ENCODE peak calls at places on chromosomes 11 and 22, in six cellular contexts. Y is right lobe of liver, D is OCI-LY7, S is K562, Z is Peyer's patch, C is HCT116. B is an unnamed sample.
A peak's percentile ranks its signal among the peaks of the same experiment; 100 is the strongest.

GRCh38 chr11:118619444-118620205 is 12.2 kb downstream of the PHLDB1 start:
- DNase-seq in C (no peak), Z (no peak), S (no peak), D (no peak), Y (no peak), B (no peak)

GRCh38 chr11:134738581-134738980 is 326.5 kb upstream of the B3GAT1 start:
- DNase-seq in Y (no peak), C (no peak), D (no peak), S (no peak), Z (no peak), B (no peak)

GRCh38 chr11:131737357-131737756 is 366.9 kb downstream of the NTM start:
- DNase-seq in C (no peak), S (no peak), Z (no peak), D (no peak), Y (no peak), B (no peak)

GRCh38 chr11:34632105-34632780 is 11.3 kb downstream of the EHF start:
- DNase-seq in C (no peak), D (no peak), Y (no peak), S (no peak), Z (no peak), B (peak; percentile 98)

GRCh38 chr11:72685560-72686480 is 11.6 kb upstream of the PDE2A start:
- DNase-seq in Y (no peak), S (no peak), D (no peak), C (no peak), Z (no peak), B (no peak)

GRCh38 chr22:40484906-40485660 is 114.7 kb downstream of the SGSM3 start:
- DNase-seq in Z (no peak), Y (no peak), D (no peak), C (no peak), S (no peak), B (no peak)

GRCh38 chr11:102449651-102450570 is 2.7 kb downstream of the TMEM123 start:
- DNase-seq in Z (no peak), C (no peak), Y (no peak), S (no peak), D (no peak), B (no peak)

GRCh38 chr11:46240861-46241260 is 36.6 kb upstream of the CREB3L1 start:
- DNase-seq in Y (no peak), S (no peak), C (no peak), D (no peak), Z (no peak), B (no peak)

GRCh38 chr11:123516238-123516637 is 86.2 kb downstream of the GRAMD1B start:
- DNase-seq in Y (no peak), S (no peak), Z (no peak), D (no peak), C (no peak), B (no peak)

GRCh38 chr11:17443000-17443399 is 33.6 kb downstream of the ABCC8 start:
- DNase-seq in S (no peak), Y (no peak), Z (no peak), C (no peak), D (no peak), B (no peak)

GRCh38 chr11:66080055-66080817 is 10.2 kb downstream of the PACS1 start:
- DNase-seq in Y (no peak), C (peak; percentile 24), S (peak; percentile 57), Z (peak; percentile 74), D (no peak), B (no peak)

GRCh38 chr22:38107692-38108515 is 2.6 kb downstream of the BAIAP2L2 start:
- DNase-seq in Y (peak; percentile 85), C (no peak), S (no peak), D (no peak), Z (no peak), B (no peak)

GRCh38 chr22:17569971-17570511 is 6.7 kb downstream of the SLC25A18 start:
- DNase-seq in D (no peak), Z (no peak), Y (no peak), S (no peak), C (no peak), B (no peak)

DNA sequence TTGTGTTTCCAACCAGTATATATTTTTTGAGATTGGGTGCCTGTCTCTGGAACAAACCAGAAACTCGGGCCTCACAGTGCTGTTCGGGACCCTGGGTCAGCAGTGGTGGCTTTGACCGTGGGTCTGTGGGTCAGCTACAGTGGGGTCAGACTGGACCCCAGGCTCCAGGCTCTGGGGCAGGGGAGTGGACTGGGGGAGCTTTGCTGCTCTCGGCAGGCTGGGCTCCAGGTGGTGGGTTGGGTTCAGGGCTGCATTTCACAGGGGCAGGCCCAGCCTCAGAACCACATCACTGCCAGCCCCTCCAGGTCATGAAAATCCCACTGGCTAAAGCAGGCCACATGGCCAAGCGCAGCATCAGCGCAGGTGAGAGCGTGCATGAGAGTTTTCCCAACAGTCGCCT is 1279.3 kb downstream of the BRD1 start:
- DNase-seq in Z (no peak), D (no peak), C (no peak), S (no peak), Y (no peak), B (no peak)
- TF ChIP-seq CTCF in Z (no peak), D (no peak), C (no peak), S (no peak), Y (no peak), B (no peak)

GRCh38 chr11:110305169-110306018 is 9.0 kb upstream of the RDX start:
- DNase-seq in Z (no peak), D (no peak), C (no peak), Y (no peak), S (no peak), B (peak; percentile 91)
- H3K4me3 ChIP-seq in Z (no peak overlapping the region), D (no peak overlapping the region), C (no peak overlapping the region), Y (no peak overlapping the region), S (no peak overlapping the region), B (no peak overlapping the region)

GRCh38 chr22:31899661-31900060 is 44.7 kb upstream of the YWHAH start:
- DNase-seq in Y (no peak), Z (no peak), D (no peak), C (no peak), S (no peak), B (no peak)

GRCh38 chr22:31896472-31896871 is 47.9 kb upstream of the YWHAH start:
- DNase-seq in S (peak; percentile 48), D (no peak), Z (no peak), C (no peak), Y (no peak), B (no peak)

GRCh38 chr22:31898911-31899310 is 45.4 kb upstream of the YWHAH start:
- DNase-seq in Z (no peak), S (no peak), Y (no peak), C (no peak), D (no peak), B (no peak)

GRCh38 chr22:31897842-31898241 is 46.5 kb upstream of the YWHAH start:
- DNase-seq in C (no peak), Y (no peak), Z (no peak), S (no peak), D (no peak), B (no peak)

GRCh38 chr22:31898406-31898805 is 45.9 kb upstream of the YWHAH start:
- DNase-seq in D (no peak), Y (no peak), Z (no peak), S (no peak), C (no peak), B (no peak)
- TF ChIP-seq CTCF in D (no peak), Y (no peak), Z (no peak), S (no peak), C (no peak), B (no peak)

GRCh38 chr11:78420796-78421209 is 3.2 kb upstream of the GAB2 start:
- DNase-seq in C (no peak), S (no peak), D (no peak), Y (no peak), Z (peak; percentile 89), B (no peak)
- H3K4me3 ChIP-seq in C (no peak overlapping the region), S (no peak overlapping the region), D (no peak overlapping the region), Y (no peak overlapping the region), Z (no peak overlapping the region), B (no peak overlapping the region)

GRCh38 chr11:125638315-125638714 is 13.4 kb downstream of the CHEK1 start:
- DNase-seq in D (no peak), Z (no peak), C (no peak), S (no peak), Y (no peak), B (no peak)

DNA sequence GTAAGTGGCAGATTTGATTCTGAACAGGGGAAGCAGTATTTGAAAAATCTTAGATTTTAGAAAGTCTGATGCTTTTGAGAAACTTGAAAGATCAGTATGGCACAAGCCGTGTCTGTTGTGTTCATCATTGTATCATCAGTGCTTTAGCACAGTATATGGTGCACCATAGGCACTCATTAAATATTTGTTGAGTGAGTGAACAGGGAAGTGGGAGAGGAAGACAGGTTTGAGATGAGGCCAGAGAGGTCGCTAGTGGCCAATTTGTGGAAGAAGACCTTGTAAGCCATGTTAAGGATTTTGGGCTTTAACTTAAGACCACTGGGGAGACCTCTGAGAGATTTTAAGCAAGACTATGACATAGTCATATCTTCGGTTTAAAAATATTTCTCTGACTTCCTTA is 12.9 kb downstream of the CHEK1 start:
- DNase-seq in Y (no peak), S (no peak), Z (no peak), C (no peak), D (no peak), B (no peak)
- TF ChIP-seq CTCF in Y (no peak), S (no peak), Z (no peak), C (no peak), D (peak; percentile 37), B (no peak)

DNA sequence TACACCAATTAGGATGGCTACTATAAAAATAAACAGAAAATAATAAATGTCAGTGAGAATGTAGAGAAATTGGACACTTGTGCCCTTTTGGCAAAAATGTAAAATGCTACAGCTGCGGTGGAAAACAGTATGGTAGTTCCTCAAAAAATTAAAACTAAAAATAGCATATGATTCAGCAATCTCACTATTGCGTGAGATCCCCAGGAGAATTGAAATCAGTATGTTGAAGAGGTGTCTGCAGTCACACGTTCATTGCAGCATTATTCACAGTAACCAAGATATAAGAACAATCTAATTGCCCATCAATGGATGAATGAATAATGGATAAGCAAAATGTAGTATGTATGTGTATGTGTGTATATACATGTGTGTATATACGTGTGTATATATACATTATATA is 6.8 kb downstream of the OR52N2 start:
- DNase-seq in S (no peak), Y (no peak), C (no peak), D (no peak), Z (no peak), B (no peak)
- H3K4me3 ChIP-seq in S (no peak overlapping the region), Y (no peak overlapping the region), C (no peak overlapping the region), D (no peak overlapping the region), Z (no peak overlapping the region), B (no peak overlapping the region)

GRCh38 chr11:839875-840617 is 2.3 kb downstream of the POLR2L start:
- DNase-seq in D (no peak), Y (no peak), C (no peak), S (no peak), Z (no peak), B (no peak)
- TF ChIP-seq CTCF in D (peak; percentile 51), Y (no peak), C (peak; percentile 72), S (peak; percentile 67), Z (no peak), B (peak; percentile 19)